ENCODE peak calls at places on chromosomes 3 and 15, in nine cellular contexts. One of them, this sample, is unnamed.

GRCh38 chr3:46674031-46674592 is 19.4 kb downstream of the ALS2CL start:
- DNase-seq in activated T-helper 1 cell treated with Interleukin-2 at 50 U/mL for 16 hours: no peak
- DNase-seq in stimulated activated CD8-positive, alpha-beta memory T cell treated with anti-CD3 and anti-CD28 coated beads, Interleukin-2, amount 100 ng/mL, for 48 hours: no peak
- DNase-seq in EH: no peak
- DNase-seq in hepatic stellate cell: no peak
- DNase-seq in foreskin fibroblast: no peak
- DNase-seq in effector memory CD8-positive, alpha-beta T cell: no peak
- DNase-seq in activated naive CD4-positive, alpha-beta T cell treated with anti-CD3 and anti-CD28 coated beads for 36 hours: peak
- DNase-seq in caudate nucleus: no peak
- DNase-seq in this sample: no peak

GRCh38 chr15:50676799-50677483 is 9.7 kb downstream of the TRPM7 start:
- DNase-seq in activated T-helper 1 cell treated with Interleukin-2 at 50 U/mL for 16 hours: no peak
- DNase-seq in stimulated activated CD8-positive, alpha-beta memory T cell treated with anti-CD3 and anti-CD28 coated beads, Interleukin-2, amount 100 ng/mL, for 48 hours: no peak
- DNase-seq in EH: peak
- DNase-seq in hepatic stellate cell: no peak
- DNase-seq in foreskin fibroblast: peak
- DNase-seq in effector memory CD8-positive, alpha-beta T cell: no peak
- DNase-seq in activated naive CD4-positive, alpha-beta T cell treated with anti-CD3 and anti-CD28 coated beads for 36 hours: no peak
- DNase-seq in caudate nucleus: no peak
- DNase-seq in this sample: no peak

GRCh38 chr3:42605550-42606173 is 5.2 kb downstream of the NKTR start:
- DNase-seq in activated T-helper 1 cell treated with Interleukin-2 at 50 U/mL for 16 hours: no peak
- DNase-seq in stimulated activated CD8-positive, alpha-beta memory T cell treated with anti-CD3 and anti-CD28 coated beads, Interleukin-2, amount 100 ng/mL, for 48 hours: no peak
- DNase-seq in EH: no peak
- DNase-seq in hepatic stellate cell: no peak
- DNase-seq in foreskin fibroblast: no peak
- DNase-seq in effector memory CD8-positive, alpha-beta T cell: no peak
- DNase-seq in activated naive CD4-positive, alpha-beta T cell treated with anti-CD3 and anti-CD28 coated beads for 36 hours: no peak
- DNase-seq in caudate nucleus: peak
- DNase-seq in this sample: no peak

GRCh38 chr3:133152056-133152455 is 113.9 kb downstream of the TMEM108 start:
- DNase-seq in activated T-helper 1 cell treated with Interleukin-2 at 50 U/mL for 16 hours: no peak
- DNase-seq in stimulated activated CD8-positive, alpha-beta memory T cell treated with anti-CD3 and anti-CD28 coated beads, Interleukin-2, amount 100 ng/mL, for 48 hours: no peak
- DNase-seq in EH: no peak
- DNase-seq in hepatic stellate cell: no peak
- DNase-seq in foreskin fibroblast: no peak
- DNase-seq in effector memory CD8-positive, alpha-beta T cell: no peak
- DNase-seq in activated naive CD4-positive, alpha-beta T cell treated with anti-CD3 and anti-CD28 coated beads for 36 hours: no peak
- DNase-seq in caudate nucleus: no peak
- DNase-seq in this sample: no peak

GRCh38 chr15:34336947-34337556 is 529 bp downstream of the SLC12A6 start:
- DNase-seq in activated T-helper 1 cell treated with Interleukin-2 at 50 U/mL for 16 hours: no peak
- DNase-seq in stimulated activated CD8-positive, alpha-beta memory T cell treated with anti-CD3 and anti-CD28 coated beads, Interleukin-2, amount 100 ng/mL, for 48 hours: peak
- DNase-seq in EH: no peak
- DNase-seq in hepatic stellate cell: no peak
- DNase-seq in foreskin fibroblast: no peak
- DNase-seq in effector memory CD8-positive, alpha-beta T cell: no peak
- DNase-seq in activated naive CD4-positive, alpha-beta T cell treated with anti-CD3 and anti-CD28 coated beads for 36 hours: peak
- DNase-seq in caudate nucleus: peak
- DNase-seq in this sample: peak

GRCh38 chr3:11050666-11051323 is 58.2 kb downstream of the SLC6A1 start:
- DNase-seq in activated T-helper 1 cell treated with Interleukin-2 at 50 U/mL for 16 hours: no peak
- DNase-seq in stimulated activated CD8-positive, alpha-beta memory T cell treated with anti-CD3 and anti-CD28 coated beads, Interleukin-2, amount 100 ng/mL, for 48 hours: no peak
- DNase-seq in EH: no peak
- DNase-seq in hepatic stellate cell: no peak
- DNase-seq in foreskin fibroblast: no peak
- DNase-seq in effector memory CD8-positive, alpha-beta T cell: no peak
- DNase-seq in activated naive CD4-positive, alpha-beta T cell treated with anti-CD3 and anti-CD28 coated beads for 36 hours: no peak
- DNase-seq in caudate nucleus: peak
- DNase-seq in this sample: no peak

GRCh38 chr3:22296641-22297040 is 545.6 kb upstream of the ZNF385D start:
- DNase-seq in activated T-helper 1 cell treated with Interleukin-2 at 50 U/mL for 16 hours: no peak
- DNase-seq in stimulated activated CD8-positive, alpha-beta memory T cell treated with anti-CD3 and anti-CD28 coated beads, Interleukin-2, amount 100 ng/mL, for 48 hours: no peak
- DNase-seq in EH: no peak
- DNase-seq in hepatic stellate cell: no peak
- DNase-seq in foreskin fibroblast: peak
- DNase-seq in effector memory CD8-positive, alpha-beta T cell: no peak
- DNase-seq in activated naive CD4-positive, alpha-beta T cell treated with anti-CD3 and anti-CD28 coated beads for 36 hours: no peak
- DNase-seq in caudate nucleus: no peak
- DNase-seq in this sample: no peak

GRCh38 chr15:99082798-99083197 is 22.1 kb upstream of the SYNM start:
- DNase-seq in activated T-helper 1 cell treated with Interleukin-2 at 50 U/mL for 16 hours: no peak
- DNase-seq in stimulated activated CD8-positive, alpha-beta memory T cell treated with anti-CD3 and anti-CD28 coated beads, Interleukin-2, amount 100 ng/mL, for 48 hours: no peak
- DNase-seq in EH: no peak
- DNase-seq in hepatic stellate cell: no peak
- DNase-seq in foreskin fibroblast: no peak
- DNase-seq in effector memory CD8-positive, alpha-beta T cell: no peak
- DNase-seq in activated naive CD4-positive, alpha-beta T cell treated with anti-CD3 and anti-CD28 coated beads for 36 hours: no peak
- DNase-seq in caudate nucleus: no peak
- DNase-seq in this sample: no peak